ENCODE peak calls at places on chromosomes 7 and 10, in eight cellular contexts. P is CD4-positive, CD25-positive, alpha-beta regulatory T cell; G is CD8-positive, alpha-beta memory T cell; Z is ovary; B is pancreas; S is endodermal cell; Q is OCI-LY7; O is tibial nerve. V is an unnamed sample.

GRCh38 chr10:28280652-28281051 is 22.2 kb downstream of the MPP7 start:
- DNase-seq in P (no peak), Q (no peak), O (no peak), B (no peak), Z (no peak), G (no peak), S (no peak), V (no peak)

GRCh38 chr10:86821600-86821999 is 65.2 kb downstream of the BMPR1A start:
- DNase-seq in O (no peak), S (no peak), B (no peak), Z (peak; percentile 47), P (no peak), Q (no peak), G (no peak), V (no peak)

GRCh38 chr7:96067321-96067720 is 254.6 kb downstream of the SLC25A13 start:
- DNase-seq in G (no peak), B (no peak), P (no peak), Q (no peak), S (no peak), O (no peak), Z (no peak), V (no peak)

GRCh38 chr7:33258561-33258960 is 129.2 kb downstream of the BBS9 start:
- DNase-seq in G (no peak), Z (no peak), B (no peak), P (no peak), Q (no peak), S (no peak), O (no peak), V (no peak)

GRCh38 chr7:155220881-155221280 is 76.8 kb upstream of the INSIG1 start:
- DNase-seq in S (no peak), O (no peak), P (no peak), Q (no peak), G (no peak), Z (no peak), B (no peak), V (no peak)

GRCh38 chr10:89648074-89648473 is 3.0 kb upstream of the PANK1 start:
- DNase-seq in O (no peak), P (no peak), Q (no peak), S (no peak), B (peak; percentile 30), Z (no peak), G (no peak), V (no peak)

GRCh38 chr10:75043256-75044121 is 68.0 kb upstream of the SAMD8 start:
- DNase-seq in B (no peak), S (peak; percentile 94), P (peak; percentile 31), G (peak; percentile 48), Z (no peak), Q (peak; percentile 66), O (no peak), V (no peak)

GRCh38 chr10:69226919-69227450 is 6.9 kb downstream of the HKDC1 start:
- DNase-seq in G (no peak), Z (no peak), Q (no peak), B (no peak), S (peak; percentile 63), P (no peak), O (no peak), V (no peak)

GRCh38 chr7:44150966-44151678 is 10.0 kb upstream of the MYL7 start:
- DNase-seq in G (no peak), S (peak; percentile 34), O (no peak), B (no peak), P (no peak), Z (no peak), Q (no peak), V (no peak)

GRCh38 chr10:119478111-119479047 is 64.1 kb downstream of the RGS10 start:
- DNase-seq in G (no peak), O (no peak), S (no peak), P (no peak), Q (peak; percentile 90), Z (no peak), B (no peak), V (no peak)

GRCh38 chr7:4237296-4238235 is 444.5 kb upstream of the FOXK1 start:
- DNase-seq in P (no peak), G (no peak), Z (no peak), O (no peak), Q (no peak), B (no peak), S (no peak), V (no peak)

GRCh38 chr7:79548616-79549206 is 95.2 kb upstream of the MAGI2 start:
- DNase-seq in S (peak; percentile 52), Z (no peak), Q (no peak), O (no peak), B (no peak), G (no peak), P (no peak), V (no peak)

GRCh38 chr10:124741281-124741921 is 2.8 kb downstream of the FAM53B start:
- DNase-seq in S (peak; percentile 95), G (peak; percentile 69), O (peak; percentile 92), Q (peak; percentile 87), Z (peak; percentile 92), P (peak; percentile 71), B (peak; percentile 79), V (peak; percentile 86)

GRCh38 chr7:24956021-24956420 is 24.0 kb downstream of the OSBPL3 start:
- DNase-seq in Q (no peak), P (no peak), G (no peak), B (no peak), Z (no peak), O (no peak), S (no peak), V (no peak)

GRCh38 chr10:77673086-77673485 is 35.5 kb upstream of the KCNMA1 start:
- DNase-seq in Q (no peak), Z (no peak), G (no peak), O (no peak), S (no peak), B (no peak), P (no peak), V (no peak)

GRCh38 chr7:24970676-24971075 is 9.3 kb downstream of the OSBPL3 start:
- DNase-seq in B (no peak), Q (no peak), O (no peak), S (no peak), Z (no peak), G (no peak), P (no peak), V (no peak)

GRCh38 chr10:113087082-113088029 is 137.3 kb downstream of the TCF7L2 start:
- DNase-seq in Z (peak; percentile 79), B (peak; percentile 69), Q (no peak), G (no peak), P (no peak), S (peak; percentile 89), O (peak; percentile 55), V (no peak)

GRCh38 chr7:96236198-96237039 is 85.5 kb downstream of the SLC25A13 start:
- DNase-seq in Q (no peak), B (peak; percentile 23), S (no peak), O (peak; percentile 52), G (no peak), Z (peak; percentile 85), P (no peak), V (no peak)

GRCh38 chr10:16141499-16141898 is 281.2 kb upstream of the MINDY3 start:
- DNase-seq in S (no peak), Q (no peak), G (no peak), O (no peak), Z (no peak), B (no peak), P (no peak), V (no peak)

GRCh38 chr7:40008218-40008815 is 58.3 kb downstream of the CDK13 start:
- DNase-seq in Q (no peak), G (no peak), S (no peak), Z (no peak), B (no peak), O (no peak), P (no peak), V (no peak)
- H3K27ac ChIP-seq in Q (no peak overlapping the region), G (no peak overlapping the region), S (no peak overlapping the region), Z (no peak overlapping the region), B (no peak overlapping the region), O (no peak overlapping the region), P (no peak overlapping the region), V (no peak overlapping the region)

DNA sequence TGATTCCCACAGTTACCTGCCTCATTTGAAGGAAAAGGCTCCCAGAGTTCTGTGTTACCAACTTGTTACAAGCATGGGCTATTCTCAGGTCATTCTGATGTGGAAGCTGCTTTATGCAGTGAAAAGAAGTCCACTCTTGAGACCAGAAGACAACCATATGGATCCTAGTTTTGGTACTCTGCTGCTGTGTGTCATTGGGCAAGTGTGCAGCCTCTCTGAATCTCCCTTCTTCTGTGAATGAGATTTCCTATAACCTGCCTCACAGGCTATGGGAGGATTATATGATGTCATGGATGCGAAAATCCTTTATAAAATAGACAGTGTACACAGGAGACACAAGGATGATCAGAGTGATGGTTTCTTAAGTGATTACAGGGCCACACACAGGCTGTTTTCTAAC is 166.1 kb downstream of the ARID5B start:
- DNase-seq in Q (no peak), S (no peak), Z (no peak), B (no peak), G (no peak), P (no peak), O (no peak), V (no peak)
- H3K27ac ChIP-seq in Q (no peak overlapping the region), S (no peak overlapping the region), Z (no peak overlapping the region), B (no peak overlapping the region), G (no peak overlapping the region), P (no peak overlapping the region), O (no peak overlapping the region), V (no peak overlapping the region)

DNA sequence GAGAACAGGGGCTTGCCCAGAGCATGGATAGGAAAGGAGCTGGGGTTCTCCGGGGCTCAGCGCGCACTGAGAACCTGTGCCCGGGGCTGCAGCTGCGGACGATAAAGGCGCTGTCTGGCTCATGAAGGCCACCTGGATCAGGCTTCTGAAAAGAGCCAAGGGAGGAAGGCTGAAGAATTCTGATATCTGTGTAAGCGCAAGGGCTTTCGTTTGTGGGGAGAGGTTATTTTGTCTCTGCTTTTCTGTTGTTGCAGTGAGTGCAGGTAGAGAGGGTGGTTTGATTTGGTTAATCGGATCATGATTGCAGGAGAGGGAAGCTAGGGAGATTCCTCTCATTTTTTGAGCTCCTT is 250.5 kb downstream of the NSUN6 start:
- DNase-seq in Q (no peak), B (peak; percentile 22), Z (no peak), S (peak; percentile 73), G (no peak), O (no peak), P (no peak), V (no peak)
- H3K27ac ChIP-seq in Q (no peak overlapping the region), B (no peak overlapping the region), Z (no peak overlapping the region), S (no peak overlapping the region), G (no peak overlapping the region), O (peak overlapping the region; percentile 20), P (no peak overlapping the region), V (no peak overlapping the region)

GRCh38 chr7:37441405-37441797 is 7.3 kb downstream of the ELMO1 start:
- DNase-seq in Z (no peak), G (no peak), S (no peak), B (no peak), Q (no peak), P (no peak), O (no peak), V (no peak)

GRCh38 chr7:37439282-37440021 is 9.2 kb downstream of the ELMO1 start:
- DNase-seq in O (no peak), P (no peak), Z (no peak), B (no peak), Q (no peak), G (no peak), S (no peak), V (no peak)

GRCh38 chr7:37445064-37445723 is 3.5 kb downstream of the ELMO1 start:
- DNase-seq in O (peak; percentile 38), Z (no peak), B (no peak), G (no peak), P (no peak), Q (no peak), S (no peak), V (no peak)

GRCh38 chr7:37440738-37441404 is 7.8 kb downstream of the ELMO1 start:
- DNase-seq in Q (no peak), G (no peak), Z (no peak), O (no peak), B (no peak), P (no peak), S (no peak), V (no peak)

GRCh38 chr7:37442268-37442667 is 6.4 kb downstream of the ELMO1 start:
- DNase-seq in G (no peak), P (no peak), S (no peak), O (no peak), Q (no peak), Z (no peak), B (no peak), V (no peak)
- H3K27ac ChIP-seq in G (no peak overlapping the region), P (no peak overlapping the region), S (no peak overlapping the region), O (peak overlapping the region; percentile 31), Q (no peak overlapping the region), Z (no peak overlapping the region), B (no peak overlapping the region), V (no peak overlapping the region)

V was measured in substantia nigra.